ENCODE peak calls at places on chromosomes 12 and 14, in five cellular contexts. L, R, Y, S and D are unnamed samples.

GRCh38 chr12:100234591-100235304 is 32.1 kb downstream of the DEPDC4 start:
- DNase-seq in L (no peak), S (no peak), Y (no peak), R (peak; percentile 76), D (peak; percentile 41)

GRCh38 chr14:75229923-75230792 is 48.5 kb upstream of the FOS start:
- DNase-seq in Y (no peak), L (peak; percentile 30), R (peak; percentile 88), S (peak; percentile 24), D (peak; percentile 98)

GRCh38 chr12:5088586-5089264 is 45.0 kb downstream of the KCNA5 start:
- DNase-seq in R (peak; percentile 69), S (no peak), Y (no peak), L (no peak), D (no peak)

GRCh38 chr14:104228716-104229620 is 90.6 kb downstream of the KIF26A start:
- DNase-seq in S (no peak), R (no peak), L (no peak), Y (no peak), D (no peak)

GRCh38 chr12:94644622-94645021 is 5.7 kb downstream of the TMCC3 start:
- DNase-seq in Y (no peak), S (no peak), R (no peak), L (no peak), D (no peak)

GRCh38 chr14:80521456-80521855 is 310.2 kb upstream of the DIO2 start:
- DNase-seq in L (no peak), S (no peak), R (no peak), Y (no peak), D (no peak)

GRCh38 chr12:6608592-6609311 is 1.6 kb upstream of the CHD4 start:
- DNase-seq in S (no peak), Y (no peak), R (peak; percentile 50), L (no peak), D (peak; percentile 60)

GRCh38 chr12:5944688-5945070 is 380 bp downstream of the ANO2 start:
- DNase-seq in R (no peak), S (no peak), Y (no peak), L (no peak), D (peak; percentile 42)

GRCh38 chr14:74585406-74586335 is 26.4 kb downstream of the LTBP2 start:
- DNase-seq in R (no peak), Y (no peak), S (no peak), L (no peak), D (no peak)